ENCODE peak calls at places on chromosomes 2 and 18, in seven cellular contexts. O, J, S, N, T, Z and L are unnamed samples.

GRCh38 chr18:41140506-41140905 is 814.5 kb upstream of the PIK3C3 start:
- DNase-seq in J (no peak), N (no peak), O (no peak), Z (no peak), T (no peak), S (no peak), L (no peak)

GRCh38 chr18:58997811-58998337 is 133.2 kb downstream of the ZNF532 start:
- DNase-seq in J (no peak), O (no peak), S (no peak), N (no peak), Z (no peak), T (no peak), L (no peak)

GRCh38 chr2:112465373-112465772 is 16.6 kb upstream of the TTL start:
- DNase-seq in S (no peak), Z (no peak), J (peak), O (peak), N (no peak), T (no peak), L (no peak)

GRCh38 chr2:110153416-110153815 is 37.8 kb upstream of the MALL start:
- DNase-seq in T (no peak), O (no peak), Z (no peak), J (no peak), S (no peak), N (no peak), L (no peak)

GRCh38 chr2:65749549-65749948 is 317.1 kb upstream of the SPRED2 start:
- DNase-seq in Z (no peak), S (no peak), T (no peak), J (no peak), O (no peak), N (no peak), L (no peak)

GRCh38 chr18:46283895-46284295 is 179.7 kb downstream of the HAUS1 start:
- DNase-seq in Z (no peak), N (no peak), O (no peak), T (no peak), S (no peak), J (peak), L (no peak)

GRCh38 chr2:143730950-143731254 is 601.7 kb downstream of the ARHGAP15 start:
- DNase-seq in N (no peak), T (no peak), Z (peak), S (no peak), O (no peak), J (no peak), L (no peak)

GRCh38 chr2:190879474-190880373 is 897 bp upstream of the GLS start:
- DNase-seq in N (no peak), S (no peak), T (no peak), O (no peak), J (no peak), Z (no peak), L (no peak)

GRCh38 chr2:24115057-24115456 is 8.1 kb downstream of the PFN4 start:
- DNase-seq in J (no peak), T (no peak), N (no peak), S (no peak), O (no peak), Z (no peak), L (no peak)

GRCh38 chr2:17643031-17643615 is 102.6 kb downstream of the VSNL1 start:
- DNase-seq in Z (no peak), T (no peak), N (no peak), O (peak), S (peak), J (no peak), L (no peak)

GRCh38 chr2:219452361-219453317 is 18.0 kb downstream of the SPEG start:
- DNase-seq in J (peak), T (no peak), S (peak), N (no peak), Z (no peak), O (no peak), L (no peak)

GRCh38 chr2:24317491-24317920 is 42.8 kb downstream of the ITSN2 start:
- DNase-seq in J (peak), S (no peak), Z (no peak), O (peak), N (no peak), T (no peak), L (no peak)

GRCh38 chr18:5431836-5432575 is 111.8 kb downstream of the EPB41L3 start:
- DNase-seq in J (no peak), N (no peak), T (no peak), Z (no peak), O (no peak), S (no peak), L (no peak)

GRCh38 chr2:58221909-58222308 is 19.2 kb downstream of the FANCL start:
- DNase-seq in J (no peak), Z (no peak), S (no peak), N (no peak), O (no peak), T (no peak), L (no peak)

GRCh38 chr2:173279528-173279868 is 75.2 kb upstream of the CDCA7 start:
- DNase-seq in N (no peak), T (no peak), Z (no peak), S (no peak), J (no peak), O (no peak), L (no peak)

GRCh38 chr2:108594982-108595464 is 60.8 kb downstream of the LIMS1 start:
- DNase-seq in O (peak), J (no peak), Z (no peak), N (no peak), T (no peak), S (peak), L (no peak)

GRCh38 chr2:122755281-122755780 is 999.9 kb downstream of the TSN start:
- DNase-seq in Z (no peak), S (no peak), T (no peak), N (no peak), O (no peak), J (no peak), L (no peak)

GRCh38 chr18:58313491-58314032 is 269.5 kb downstream of the NEDD4L start:
- DNase-seq in T (no peak), N (no peak), Z (no peak), O (peak), S (no peak), J (no peak), L (no peak)

GRCh38 chr2:97849881-97850540 is 136.6 kb downstream of the ZAP70 start:
- DNase-seq in T (no peak), J (no peak), Z (peak), N (no peak), O (no peak), S (no peak), L (no peak)

GRCh38 chr2:220894069-220894468 is 678.0 kb downstream of the EPHA4 start:
- DNase-seq in N (no peak), S (no peak), T (no peak), J (no peak), Z (no peak), O (no peak), L (no peak)

GRCh38 chr2:12350821-12351220 is 365.9 kb upstream of the TRIB2 start:
- DNase-seq in J (no peak), S (no peak), N (no peak), Z (no peak), T (no peak), O (no peak), L (no peak)

GRCh38 chr2:38315707-38316333 is 61.3 kb downstream of the ATL2 start:
- DNase-seq in N (peak), T (no peak), Z (peak), O (peak), S (peak), J (peak), L (peak)

GRCh38 chr18:69996951-69997798 is 49.5 kb upstream of the CD226 start:
- DNase-seq in Z (no peak), N (no peak), S (no peak), O (peak), T (no peak), J (no peak), L (no peak)

GRCh38 chr2:173978447-173978846 is 13.3 kb upstream of the SP3 start:
- DNase-seq in O (peak), T (no peak), S (no peak), N (no peak), J (no peak), Z (no peak), L (no peak)

GRCh38 chr2:105179469-105180372 is 61.8 kb upstream of the GPR45 start:
- DNase-seq in S (peak), O (peak), Z (no peak), J (peak), N (no peak), T (no peak), L (no peak)
- TF ChIP-seq TAF1 in S (no peak), O (no peak), Z (no peak), J (no peak), N (no peak), T (no peak), L (no peak)

DNA sequence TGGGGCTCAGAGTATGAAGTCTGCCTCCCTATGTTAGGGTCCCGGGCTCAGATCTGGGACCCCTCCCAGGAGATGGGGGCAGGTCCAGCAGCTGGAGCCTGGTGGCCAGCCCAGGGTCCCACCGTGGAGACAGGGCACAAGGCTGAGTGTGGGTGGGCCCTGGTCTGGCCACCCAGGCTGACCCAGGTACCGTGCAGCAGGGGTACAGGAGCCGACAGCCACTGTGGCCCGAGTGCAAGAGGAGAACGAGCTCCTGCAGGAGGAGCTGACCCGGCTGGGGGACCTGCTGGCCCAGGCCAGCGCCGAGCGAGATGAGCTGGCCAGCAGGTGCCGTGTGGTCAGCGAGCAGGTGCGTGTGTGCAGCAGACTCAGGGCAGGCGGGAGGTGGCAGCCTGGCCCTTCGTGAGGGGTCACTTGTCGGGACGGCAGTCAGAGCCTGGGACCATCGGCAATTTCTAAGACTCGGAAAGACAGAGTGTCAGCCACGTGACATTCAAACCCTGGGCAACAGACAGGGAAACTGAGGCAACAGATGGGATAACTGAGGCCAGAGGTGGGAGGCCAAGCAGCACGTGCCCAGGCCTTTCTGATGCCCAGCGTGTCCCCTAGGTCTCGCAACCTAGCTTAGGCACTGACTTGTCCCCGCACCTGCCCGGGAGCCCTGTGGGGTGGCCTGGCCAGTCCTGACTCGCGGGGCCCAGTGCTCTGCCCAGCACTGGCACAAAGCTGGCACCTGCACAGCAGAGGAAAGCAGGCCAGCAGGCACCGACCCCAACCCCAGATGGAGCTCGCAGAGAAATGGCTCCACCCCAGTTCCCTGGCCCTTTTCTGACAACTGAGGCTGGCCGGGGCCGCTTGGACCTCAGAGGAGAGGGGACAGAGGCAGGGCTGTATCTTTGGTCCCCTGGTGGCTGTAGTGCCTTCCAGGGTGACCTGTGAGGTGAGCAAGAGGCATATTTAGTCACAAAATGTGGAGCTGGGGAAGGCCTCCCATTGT is 13.9 kb downstream of the CROCC2 start:
- DNase-seq in T (no peak), S (no peak), O (no peak), Z (no peak), N (peak), J (peak), L (no peak)
- TF ChIP-seq TAF1 in T (no peak), S (no peak), O (no peak), Z (no peak), N (no peak), J (no peak), L (no peak)

GRCh38 chr2:31271851-31272267 is 37.9 kb downstream of the EHD3 start:
- DNase-seq in J (no peak), S (no peak), T (no peak), N (no peak), O (no peak), Z (no peak), L (no peak)
- TF ChIP-seq TAF1 in J (no peak), S (no peak), T (no peak), N (no peak), O (no peak), Z (no peak), L (no peak)

GRCh38 chr2:127154985-127155650 is 48.2 kb upstream of the BIN1 start:
- DNase-seq in J (no peak), Z (no peak), O (no peak), N (no peak), T (no peak), S (no peak), L (no peak)

GRCh38 chr2:127154396-127154795 is 47.4 kb upstream of the BIN1 start:
- DNase-seq in O (no peak), T (no peak), J (no peak), N (no peak), Z (no peak), S (no peak), L (no peak)

GRCh38 chr2:127150996-127151395 is 44.0 kb upstream of the BIN1 start:
- DNase-seq in Z (no peak), S (no peak), N (no peak), J (no peak), T (no peak), O (no peak), L (no peak)

GRCh38 chr2:127155901-127156300 is 48.9 kb upstream of the BIN1 start:
- DNase-seq in S (no peak), N (no peak), T (no peak), Z (no peak), J (no peak), O (no peak), L (no peak)

GRCh38 chr2:127153691-127154158 is 46.8 kb upstream of the BIN1 start:
- DNase-seq in J (no peak), N (no peak), T (no peak), O (no peak), S (no peak), Z (no peak), L (no peak)
- TF ChIP-seq TAF1 in J (no peak), N (no peak), T (no peak), O (no peak), S (no peak), Z (no peak), L (no peak)

GRCh38 chr18:26706796-26707406 is 158.5 kb upstream of the KCTD1 start:
- DNase-seq in J (no peak), S (no peak), Z (no peak), T (no peak), O (no peak), N (no peak), L (no peak)

GRCh38 chr18:26700201-26700600 is 151.8 kb upstream of the KCTD1 start:
- DNase-seq in S (no peak), Z (no peak), J (no peak), N (no peak), T (no peak), O (no peak), L (no peak)

GRCh38 chr18:26702023-26702422 is 153.7 kb upstream of the KCTD1 start:
- DNase-seq in O (no peak), T (no peak), S (no peak), J (no peak), N (no peak), Z (no peak), L (no peak)

GRCh38 chr18:26700728-26701127 is 152.4 kb upstream of the KCTD1 start:
- DNase-seq in N (no peak), Z (no peak), S (no peak), J (no peak), O (no peak), T (no peak), L (no peak)

GRCh38 chr18:26703170-26703933 is 155.0 kb upstream of the KCTD1 start:
- DNase-seq in O (no peak), T (no peak), N (no peak), J (no peak), S (no peak), Z (no peak), L (no peak)
- TF ChIP-seq TAF1 in O (no peak), T (no peak), N (no peak), J (no peak), S (no peak), Z (no peak), L (no peak)

DNA sequence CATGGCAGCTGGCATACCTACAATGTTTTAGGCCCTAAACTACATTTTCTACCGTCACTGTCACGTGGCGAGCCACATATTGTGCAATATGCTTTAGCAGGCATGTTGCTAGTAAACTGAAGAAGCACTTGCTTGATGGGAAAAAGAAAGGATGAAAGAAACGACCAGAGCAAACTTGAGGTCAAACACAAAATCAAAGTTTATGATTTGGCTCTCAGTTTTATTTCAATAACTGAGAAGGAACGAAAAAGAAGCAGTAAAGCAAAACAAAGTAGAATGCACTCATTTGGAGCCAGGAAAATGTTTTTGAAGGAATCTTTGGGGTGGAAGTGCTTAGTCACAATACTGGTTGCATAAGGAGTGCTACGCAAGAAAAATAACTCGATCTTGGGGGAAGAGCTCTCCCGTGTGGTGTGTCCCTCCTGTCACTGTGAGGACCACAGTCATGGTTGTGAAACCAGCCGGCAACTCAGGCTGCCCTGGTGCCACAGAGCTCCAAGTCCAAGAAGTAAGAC is 349.8 kb downstream of the RBM43 start:
- DNase-seq in Z (no peak), N (no peak), S (no peak), J (no peak), O (peak), T (no peak), L (no peak)
- TF ChIP-seq TAF1 in Z (no peak), N (no peak), S (no peak), J (no peak), O (no peak), T (no peak), L (no peak)

DNA sequence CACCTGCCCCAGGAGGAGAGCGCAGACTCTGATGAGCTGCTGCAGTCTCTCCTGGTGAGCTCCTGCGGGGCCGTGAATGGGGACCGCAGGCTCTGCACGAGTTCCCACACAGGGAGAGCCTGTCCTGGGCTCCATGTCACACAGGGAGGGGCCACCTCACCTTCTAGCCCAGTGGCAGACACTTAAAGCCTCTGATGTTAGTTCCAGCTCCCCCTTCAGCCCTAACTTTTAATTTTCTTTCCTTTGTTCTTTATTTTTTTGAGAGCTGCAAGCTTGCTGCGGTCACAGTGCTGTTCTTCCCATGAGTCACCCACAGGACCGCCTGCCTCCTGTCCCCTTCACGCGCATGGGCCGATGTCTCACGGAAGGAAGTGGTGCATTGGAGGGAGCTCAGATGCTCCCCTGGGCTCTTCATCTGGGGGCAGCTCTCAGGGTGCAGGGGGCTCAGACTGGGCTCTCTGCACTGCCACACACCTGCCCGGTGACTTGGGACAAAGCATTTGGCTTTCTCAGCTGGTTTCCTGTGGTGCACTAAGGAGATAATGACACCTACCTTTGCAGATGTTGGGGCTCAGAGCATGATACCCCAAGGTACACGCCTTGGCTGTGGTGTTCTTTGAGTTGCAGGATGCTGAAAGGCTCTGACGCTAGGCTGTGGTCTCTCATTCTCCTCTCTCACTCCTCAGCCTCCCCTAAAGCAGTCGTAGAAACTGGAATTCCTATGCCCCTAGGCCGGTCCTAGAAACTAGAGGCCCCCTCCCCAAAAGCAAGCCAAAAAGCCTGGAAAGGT is 37.2 kb upstream of the PXDN start:
- DNase-seq in N (no peak), O (no peak), J (no peak), S (no peak), Z (no peak), T (no peak), L (no peak)
- TF ChIP-seq TAF1 in N (no peak), O (no peak), J (no peak), S (no peak), Z (no peak), T (no peak), L (no peak)

GRCh38 chr18:77423468-77423867 is 173.8 kb downstream of the GALR1 start:
- DNase-seq in T (no peak), N (no peak), S (no peak), Z (no peak), J (no peak), O (no peak), L (no peak)

DNA sequence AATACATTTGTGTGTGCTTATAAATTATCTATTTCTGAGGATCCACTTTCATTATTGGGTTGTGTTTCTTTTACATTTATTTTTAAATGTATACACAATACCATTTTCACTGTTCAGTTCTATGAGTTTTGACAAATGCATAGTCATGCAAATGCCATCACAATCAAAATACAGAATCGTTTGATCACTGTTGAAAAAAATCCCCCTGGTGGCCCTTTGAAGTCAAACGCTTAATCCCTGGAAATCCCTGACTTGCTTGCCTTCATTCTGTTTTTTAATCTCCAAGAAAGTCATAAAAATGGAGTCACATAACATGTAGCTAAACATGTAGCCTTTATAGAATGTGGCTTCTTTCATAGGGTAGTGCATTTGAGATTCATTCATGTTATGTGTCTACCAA is 173.3 kb downstream of the GALR1 start:
- DNase-seq in O (no peak), S (no peak), T (no peak), Z (no peak), N (no peak), J (no peak), L (no peak)
- TF ChIP-seq TAF1 in O (no peak), S (no peak), T (no peak), Z (no peak), N (no peak), J (no peak), L (no peak)